ENCODE peak calls at places on chromosomes 2 and 18, in four cellular contexts. E is ovary, I is esophagus squamous epithelium, H is transverse colon. F is an unnamed sample.

GRCh38 chr2:176464886-176465564 is 195.8 kb downstream of the MTX2 start:
- DNase-seq in E (no peak), I (no peak), H (no peak), F (no peak)

GRCh38 chr2:177245010-177245422 is 19.5 kb downstream of the NFE2L2 start:
- DNase-seq in E (no peak), I (no peak), H (no peak), F (no peak)

GRCh38 chr2:119464977-119465376 is 33.3 kb downstream of the TMEM37 start:
- DNase-seq in E (no peak), I (no peak), H (no peak), F (no peak)

GRCh38 chr2:52526735-52527134 is 1240.9 kb upstream of the CHAC2 start:
- DNase-seq in E (no peak), I (no peak), H (no peak), F (no peak)

GRCh38 chr2:203675086-203675485 is 31.4 kb upstream of the CD28 start:
- DNase-seq in E (no peak), I (no peak), H (no peak), F (no peak)

GRCh38 chr2:108271691-108272253 is 16.9 kb upstream of the SULT1C2 start:
- DNase-seq in E (no peak), I (no peak), H (peak), F (no peak)

GRCh38 chr18:58569490-58569911 is 59.4 kb downstream of the ALPK2 start:
- DNase-seq in E (no peak), I (no peak), H (no peak), F (no peak)

GRCh38 chr2:172085460-172086159 is at the start of gene DLX1:
- DNase-seq in E (no peak), I (no peak), H (no peak), F (peak)

GRCh38 chr2:74502720-74503505 is 3.5 kb upstream of the LBX2 start:
- DNase-seq in E (no peak), I (peak), H (peak), F (peak)

GRCh38 chr18:26228562-26229260 is 2.5 kb downstream of the TAF4B start:
- DNase-seq in E (no peak), I (no peak), H (no peak), F (no peak)

GRCh38 chr2:43345391-43345813 is 119.0 kb upstream of the ZFP36L2 start:
- DNase-seq in E (no peak), I (no peak), H (no peak), F (no peak)

GRCh38 chr18:61183798-61184197 is 149.4 kb upstream of the CDH20 start:
- DNase-seq in E (no peak), I (no peak), H (no peak), F (no peak)

GRCh38 chr2:141323571-141323970 is 807.2 kb downstream of the LRP1B start:
- DNase-seq in E (no peak), I (no peak), H (no peak), F (no peak)

GRCh38 chr2:226664140-226664539 is 135.5 kb downstream of the IRS1 start:
- DNase-seq in E (no peak), I (no peak), H (no peak), F (peak)

GRCh38 chr2:220090050-220090449 is 462.6 kb downstream of the SLC4A3 start:
- DNase-seq in E (no peak), I (no peak), H (no peak), F (no peak)

GRCh38 chr18:30245756-30246515 is 796.6 kb downstream of the DSC3 start:
- DNase-seq in E (no peak), I (no peak), H (no peak), F (no peak)

GRCh38 chr2:49465157-49465831 is 311.0 kb upstream of the FSHR start:
- DNase-seq in E (no peak), I (no peak), H (no peak), F (no peak)
- H3K4me3 ChIP-seq in E (no peak), I (no peak), H (no peak), F (no peak)

DNA sequence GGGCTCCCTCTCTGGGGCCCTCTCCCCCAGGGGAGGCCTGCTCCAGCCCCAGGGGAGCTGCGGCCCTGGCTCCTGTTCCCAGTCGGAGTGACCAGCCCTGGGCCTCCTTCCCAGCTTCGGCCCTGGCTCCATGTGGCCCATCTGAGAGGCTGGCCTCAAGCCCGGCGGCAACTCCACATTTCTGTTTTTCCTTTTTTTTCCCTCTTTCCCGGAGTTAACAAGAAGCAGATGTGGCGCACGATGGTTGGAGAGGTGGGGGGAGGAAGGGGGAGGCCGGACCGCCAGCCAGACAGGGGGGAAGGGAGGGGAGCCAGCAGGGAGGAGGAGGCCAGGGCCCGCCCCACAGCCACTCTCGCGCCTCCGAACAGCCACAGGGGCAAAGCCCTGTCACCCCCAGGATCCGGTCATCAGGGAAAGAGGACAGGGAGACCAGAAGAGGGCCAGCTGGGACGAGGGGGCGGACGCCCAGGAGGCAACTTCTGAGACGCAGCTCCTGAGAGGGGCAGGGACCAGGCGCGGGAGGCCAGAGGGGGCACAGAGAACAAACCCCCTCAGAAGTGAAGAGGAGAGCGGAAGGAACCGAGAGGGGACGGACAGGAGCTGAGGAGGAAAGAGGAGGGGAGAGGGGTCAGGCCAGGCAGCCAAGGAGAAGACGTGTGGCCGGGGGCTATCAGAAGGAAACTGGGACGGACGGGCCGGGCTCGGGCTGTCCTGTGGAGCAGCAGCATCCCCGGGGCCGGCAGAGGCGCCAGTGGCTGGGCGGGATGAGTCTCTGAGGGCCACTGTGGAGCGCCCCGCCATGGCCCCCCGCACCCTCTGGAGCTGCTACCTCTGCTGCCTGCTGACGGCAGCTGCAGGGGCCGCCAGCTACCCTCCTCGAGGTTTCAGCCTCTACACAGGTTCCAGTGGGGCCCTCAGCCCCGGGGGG is at the start of gene EMILIN1:
- DNase-seq in E (peak), I (no peak), H (peak), F (peak)
- TF ChIP-seq POLR2A in E (peak), I (peak), H (peak), F (peak)

DNA sequence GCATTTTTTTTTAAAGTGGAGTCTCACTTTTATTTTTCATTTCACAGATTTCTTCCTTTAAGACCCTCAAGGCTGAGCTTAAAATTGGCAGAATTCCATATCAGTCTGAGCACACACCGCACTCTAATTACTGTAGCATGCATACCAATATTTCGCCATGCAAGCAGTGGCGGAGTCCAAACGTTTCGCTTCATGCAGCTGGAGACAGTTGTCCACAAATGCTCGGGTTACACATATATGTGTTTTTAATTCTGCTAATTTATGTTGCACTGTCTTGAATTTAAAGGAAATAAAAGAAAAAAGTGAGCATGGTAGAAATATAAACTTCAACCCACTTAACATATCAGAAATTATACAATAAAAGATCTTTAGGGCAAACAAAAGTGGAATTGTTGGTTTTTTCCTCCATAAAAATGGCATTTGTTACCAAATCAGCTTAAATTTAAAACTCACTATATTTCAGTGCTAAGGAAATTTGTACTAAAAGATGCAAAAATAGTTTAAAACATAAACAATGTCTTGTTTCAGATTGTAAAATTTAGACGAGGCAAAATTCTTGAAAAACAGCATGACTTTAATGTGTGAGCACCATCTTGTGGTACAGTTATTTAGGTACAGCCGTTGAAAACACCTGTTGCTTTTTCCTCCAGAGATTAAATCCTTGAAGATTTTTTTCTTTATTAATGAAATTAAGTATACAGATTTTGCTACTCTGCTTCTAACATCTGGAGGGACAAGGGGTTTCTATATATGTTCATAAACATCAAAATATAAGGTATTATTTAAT is 24.1 kb upstream of the KANSL1L start:
- DNase-seq in E (no peak), I (no peak), H (no peak), F (no peak)
- H3K4me3 ChIP-seq in E (no peak), I (no peak), H (peak), F (no peak)

DNA sequence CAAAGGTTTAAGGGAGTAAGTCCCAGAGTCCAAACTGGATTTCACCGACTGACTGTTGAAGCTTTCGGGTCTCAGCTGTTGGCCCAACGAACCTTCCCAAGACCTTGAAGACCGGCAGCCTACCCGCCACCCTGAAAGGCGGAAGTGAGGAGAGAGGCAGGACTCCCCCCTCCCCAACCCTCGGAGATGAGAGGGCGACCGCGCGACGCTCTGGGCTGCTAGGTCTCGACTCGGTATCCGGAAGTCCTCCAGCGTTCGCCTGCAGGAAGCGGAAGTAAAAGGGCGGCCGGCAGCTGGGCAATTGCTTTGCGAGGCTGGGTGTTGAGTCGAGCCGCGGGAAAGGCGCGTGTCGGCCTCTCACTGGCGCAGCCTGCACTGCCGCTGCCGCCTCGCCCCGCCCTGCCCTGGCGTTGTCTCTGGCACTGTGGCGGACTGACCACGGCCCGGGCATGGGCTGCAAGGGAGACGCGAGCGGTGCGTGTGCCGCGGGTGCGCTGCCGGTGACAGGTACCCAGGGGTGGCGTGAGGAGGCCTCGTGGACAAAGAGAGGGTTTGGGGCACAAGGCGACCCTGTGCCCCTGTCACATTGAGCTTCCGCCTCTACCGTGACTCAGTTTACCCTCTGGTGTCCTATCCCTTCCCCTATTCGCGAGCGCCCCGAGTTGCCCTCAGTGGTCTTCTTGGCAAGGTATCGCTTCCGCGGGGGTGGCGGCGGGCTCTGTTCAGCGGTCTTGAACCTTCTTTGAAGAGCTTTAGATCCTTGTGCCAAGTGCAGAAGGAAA is at the start of gene UGGT1:
- DNase-seq in E (peak), I (peak), H (peak), F (peak)
- TF ChIP-seq POLR2A in E (peak), I (peak), H (peak), F (no peak)

GRCh38 chr18:55419939-55420664 is 167.9 kb downstream of the TCF4 start:
- DNase-seq in E (no peak), I (no peak), H (no peak), F (no peak)

GRCh38 chr18:55421612-55422381 is 166.2 kb downstream of the TCF4 start:
- DNase-seq in E (peak), I (no peak), H (no peak), F (peak)

GRCh38 chr18:55422456-55423185 is 165.4 kb downstream of the TCF4 start:
- DNase-seq in E (peak), I (no peak), H (peak), F (peak)

GRCh38 chr18:55420665-55420964 is 167.4 kb downstream of the TCF4 start:
- DNase-seq in E (no peak), I (no peak), H (no peak), F (no peak)

DNA sequence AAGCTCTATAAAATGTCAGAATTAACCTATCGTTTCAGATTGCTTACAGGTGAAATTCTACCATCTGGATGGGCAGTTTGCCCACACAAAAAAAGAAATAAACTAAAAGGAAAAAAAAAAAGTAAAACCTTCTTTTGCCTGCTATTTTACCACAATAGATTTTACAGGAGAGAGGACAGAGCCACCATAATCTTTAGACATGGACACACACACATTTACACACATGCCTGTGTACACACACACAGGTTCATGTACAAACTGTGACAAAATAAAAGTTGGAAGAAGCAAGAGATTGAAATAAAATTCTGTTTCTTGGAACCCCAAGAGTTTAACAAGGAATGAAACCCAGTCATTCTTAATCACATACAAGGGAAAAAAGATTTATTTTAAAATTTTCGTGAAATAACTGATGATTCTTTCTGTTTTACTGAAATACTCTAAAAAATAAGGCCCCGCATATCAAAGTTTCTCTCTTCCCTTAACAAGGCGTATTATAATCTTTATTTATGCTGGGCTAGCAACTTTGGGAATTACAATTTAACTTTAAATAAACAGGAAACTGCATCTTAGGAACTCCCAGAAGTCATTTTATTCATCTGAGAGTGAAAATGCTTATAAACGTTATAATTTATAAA is 166.9 kb downstream of the TCF4 start:
- DNase-seq in E (no peak), I (no peak), H (no peak), F (no peak)
- H3K4me3 ChIP-seq in E (peak), I (no peak), H (peak), F (peak)

DNA sequence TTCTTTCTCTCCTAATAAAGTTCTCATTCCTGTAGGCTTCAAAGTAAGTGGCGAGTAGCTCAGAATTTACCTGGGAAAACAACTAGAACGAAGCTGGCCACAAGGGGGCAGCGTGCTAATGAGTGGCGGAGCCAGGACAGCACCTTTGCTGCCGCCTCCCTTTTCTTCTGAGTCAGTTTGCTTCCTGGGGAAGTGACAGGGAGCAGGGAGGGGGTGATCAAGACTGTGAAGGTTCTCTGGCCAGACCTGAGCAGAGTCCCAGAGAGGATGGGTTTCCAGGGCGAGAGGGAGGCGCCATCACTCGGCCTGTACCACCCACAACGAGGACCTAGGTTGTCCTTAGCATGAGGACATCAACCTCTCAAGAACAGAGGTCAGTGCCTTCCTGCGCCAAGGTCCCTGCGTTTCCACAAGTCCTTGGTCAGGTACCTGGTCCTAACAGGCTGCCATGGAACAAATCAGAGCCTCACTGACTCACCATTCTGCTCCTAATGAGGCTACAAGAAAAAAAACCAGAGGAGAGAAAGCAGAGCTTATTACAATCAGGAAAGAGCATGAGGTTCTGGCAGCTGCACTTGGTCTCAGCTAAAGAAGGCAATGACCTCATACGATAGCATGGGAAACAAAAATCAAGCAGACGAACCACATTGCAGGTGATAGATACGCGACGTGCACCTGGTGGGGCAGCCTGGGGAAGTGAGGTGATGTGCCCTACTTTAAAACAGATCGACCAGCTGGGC is 98.7 kb downstream of the PLB1 start:
- DNase-seq in E (peak), I (peak), H (peak), F (peak)
- TF ChIP-seq POLR2A in E (no peak), I (no peak), H (peak), F (peak)

DNA sequence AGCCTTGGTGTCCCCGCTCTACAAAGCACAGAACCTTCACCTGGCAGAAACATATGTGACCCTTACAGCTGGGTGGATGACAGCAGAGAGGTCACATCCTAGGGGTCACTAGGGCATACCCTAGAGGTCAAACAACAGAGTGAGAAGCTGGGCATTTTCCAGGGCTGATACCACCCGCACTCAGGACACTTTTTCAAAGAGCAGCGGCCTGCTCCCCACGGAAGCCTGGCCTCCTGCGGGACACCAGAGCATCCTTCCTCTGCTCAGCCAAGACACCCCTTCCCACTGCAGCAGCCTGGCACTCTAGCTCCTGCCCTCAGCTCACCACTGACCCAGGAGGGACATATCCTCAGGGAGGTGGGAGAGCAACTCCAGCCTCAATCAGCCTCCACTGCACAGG is 86.0 kb downstream of the GALNT14 start:
- DNase-seq in E (no peak), I (no peak), H (no peak), F (no peak)
- H3K4me3 ChIP-seq in E (no peak), I (no peak), H (no peak), F (no peak)

GRCh38 chr2:207530160-207531023 is 630 bp downstream of the CREB1 start:
- DNase-seq in E (peak), I (no peak), H (peak), F (peak)
- TF ChIP-seq POLR2A in E (no peak), I (peak), H (peak), F (no peak)

DNA sequence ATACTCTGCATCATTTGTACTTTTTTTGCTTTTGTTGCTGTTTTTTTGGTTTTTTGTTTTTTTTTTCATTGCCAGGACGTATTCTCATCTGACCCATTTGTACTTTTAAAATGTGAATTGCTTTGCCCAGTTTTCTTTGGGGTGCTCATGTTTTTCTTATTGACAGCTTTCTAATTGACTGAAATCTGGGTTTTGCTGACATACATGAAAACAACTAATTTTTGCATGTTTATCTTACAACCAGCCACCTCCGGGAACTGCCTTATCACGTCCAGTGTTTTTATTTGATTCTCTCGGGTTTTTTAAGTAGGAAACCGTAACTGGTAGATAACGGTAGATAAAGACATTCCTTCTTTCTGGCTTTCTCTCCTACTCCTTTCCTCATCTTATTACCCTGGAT is 38.6 kb downstream of the SNORC start:
- DNase-seq in E (no peak), I (no peak), H (no peak), F (no peak)
- H3K4me3 ChIP-seq in E (no peak), I (no peak), H (no peak), F (no peak)